ENCODE peak calls at places on chromosomes 13 and 19, in nine cellular contexts. T, E, Q, K, Y, A, X, W and D are unnamed samples.
A peak's percentile ranks its signal among the peaks of the same experiment; 100 is the strongest.

GRCh38 chr13:94704347-94705080 is 7.8 kb downstream of the SOX21 start:
- DNase-seq in T (no peak), K (no peak), X (no peak), A (no peak), E (peak; percentile 75), W (no peak), Y (no peak), Q (no peak), D (no peak)

GRCh38 chr19:36775768-36776167 is 3.2 kb upstream of the ZNF850 start:
- DNase-seq in K (no peak), E (peak; percentile 76), Y (no peak), A (no peak), Q (no peak), X (no peak), T (peak; percentile 33), W (peak; percentile 32), D (peak; percentile 73)

GRCh38 chr13:50664961-50665360 is 178.5 kb downstream of the DLEU7 start:
- DNase-seq in Q (no peak), Y (no peak), T (no peak), W (no peak), K (no peak), X (no peak), A (no peak), E (no peak), D (no peak)

GRCh38 chr13:99955107-99955746 is 16.3 kb downstream of the ZIC5 start:
- DNase-seq in Y (no peak), K (no peak), T (no peak), E (no peak), W (no peak), A (no peak), X (no peak), Q (no peak), D (no peak)

GRCh38 chr13:23289917-23290357 is 109.2 kb downstream of the SGCG start:
- DNase-seq in X (peak; percentile 77), T (no peak), W (no peak), K (no peak), E (peak; percentile 60), Q (no peak), Y (no peak), A (no peak), D (peak; percentile 23)

GRCh38 chr13:33723772-33724435 is 94.0 kb upstream of the RFC3 start:
- DNase-seq in Y (peak; percentile 67), E (peak; percentile 90), Q (peak; percentile 40), T (peak; percentile 55), K (peak; percentile 90), A (peak; percentile 84), X (peak; percentile 90), W (peak; percentile 70), D (peak; percentile 92)

GRCh38 chr13:57212989-57213388 is 46.0 kb downstream of the PRR20E start:
- DNase-seq in E (no peak), A (no peak), Y (no peak), W (no peak), X (no peak), T (no peak), Q (no peak), K (no peak), D (no peak)

GRCh38 chr19:56333506-56333905 is 18.9 kb upstream of the ZSCAN5A start:
- DNase-seq in A (peak; percentile 60), Y (peak; percentile 40), K (no peak), E (no peak), X (peak; percentile 75), Q (peak; percentile 16), T (no peak), W (no peak), D (peak; percentile 71)

GRCh38 chr13:63463782-63464610 is 2048.3 kb upstream of the PCDH20 start:
- DNase-seq in T (no peak), K (no peak), Q (no peak), E (no peak), A (no peak), W (no peak), Y (no peak), X (no peak), D (no peak)

GRCh38 chr13:46893820-46894533 is 2.9 kb downstream of the HTR2A start:
- DNase-seq in K (peak; percentile 78), W (peak; percentile 78), A (peak; percentile 68), E (peak; percentile 91), X (peak; percentile 80), T (peak; percentile 58), Y (peak; percentile 43), Q (peak; percentile 35), D (peak; percentile 84)

GRCh38 chr19:16608290-16608704 is 19.7 kb downstream of the MED26 start:
- DNase-seq in K (peak; percentile 93), Q (no peak), T (no peak), Y (no peak), X (peak; percentile 94), A (no peak), E (peak; percentile 92), W (peak; percentile 70), D (no peak)

GRCh38 chr19:55418185-55418584 is 10.6 kb upstream of the UBE2S start:
- DNase-seq in W (peak; percentile 33), Y (peak; percentile 60), K (no peak), A (peak; percentile 73), E (peak; percentile 96), X (peak; percentile 95), Q (peak; percentile 38), T (no peak), D (peak; percentile 75)

GRCh38 chr13:30431269-30431950 is 9.1 kb downstream of the UBE2L5 start:
- DNase-seq in Q (no peak), A (no peak), E (no peak), W (no peak), X (peak; percentile 41), T (no peak), K (no peak), Y (no peak), D (no peak)

GRCh38 chr13:104098421-104098820 is 1032.2 kb upstream of the SLC10A2 start:
- DNase-seq in A (no peak), E (no peak), Y (no peak), K (no peak), Q (no peak), W (no peak), X (no peak), T (no peak), D (no peak)

GRCh38 chr13:77523834-77524728 is 11.4 kb upstream of the SCEL start:
- DNase-seq in T (no peak), W (no peak), Q (no peak), A (no peak), X (no peak), K (no peak), Y (no peak), E (no peak), D (no peak)

GRCh38 chr13:45763419-45763818 is 61.3 kb downstream of the CBY2 start:
- DNase-seq in Q (no peak), K (no peak), T (no peak), W (no peak), X (no peak), E (no peak), Y (no peak), A (no peak), D (no peak)

GRCh38 chr13:114077938-114078335 is 54.5 kb downstream of the RASA3 start:
- DNase-seq in Y (no peak), Q (no peak), K (peak; percentile 77), W (peak; percentile 59), E (peak; percentile 83), T (no peak), X (peak; percentile 89), A (no peak), D (no peak)

GRCh38 chr13:39581177-39581576 is 21.8 kb downstream of the LHFPL6 start:
- DNase-seq in E (no peak), Y (no peak), A (no peak), W (no peak), K (no peak), Q (no peak), X (no peak), T (no peak), D (no peak)

GRCh38 chr13:52067237-52067636 is 42.7 kb downstream of the UTP14C start:
- DNase-seq in W (no peak), X (peak; percentile 10), Q (no peak), T (no peak), K (no peak), Y (no peak), A (no peak), E (no peak), D (peak; percentile 28)
- H3K9me3 ChIP-seq in W (peaks cover 10% of the 10 kb centered on the region), X (no peaks in the 10 kb centered on the region), Q (peaks cover 13% of the 10 kb centered on the region), T (peaks cover 55% of the 10 kb centered on the region), K (no peaks in the 10 kb centered on the region), Y (peaks cover 6% of the 10 kb centered on the region), A (peaks cover 8% of the 10 kb centered on the region), E (peaks cover 7% of the 10 kb centered on the region), D (no peaks in the 10 kb centered on the region)

GRCh38 chr13:28246891-28247290 is 108.5 kb downstream of the PAN3 start:
- DNase-seq in K (no peak), Q (no peak), Y (no peak), X (peak; percentile 3), W (no peak), A (no peak), T (no peak), E (no peak), D (no peak)
- H3K4me3 ChIP-seq in K (no peak overlapping the region), Q (no peak overlapping the region), Y (no peak overlapping the region), X (no peak overlapping the region), W (no peak overlapping the region), A (no peak overlapping the region), T (no peak overlapping the region), E (no peak overlapping the region), D (no peak overlapping the region)

DNA sequence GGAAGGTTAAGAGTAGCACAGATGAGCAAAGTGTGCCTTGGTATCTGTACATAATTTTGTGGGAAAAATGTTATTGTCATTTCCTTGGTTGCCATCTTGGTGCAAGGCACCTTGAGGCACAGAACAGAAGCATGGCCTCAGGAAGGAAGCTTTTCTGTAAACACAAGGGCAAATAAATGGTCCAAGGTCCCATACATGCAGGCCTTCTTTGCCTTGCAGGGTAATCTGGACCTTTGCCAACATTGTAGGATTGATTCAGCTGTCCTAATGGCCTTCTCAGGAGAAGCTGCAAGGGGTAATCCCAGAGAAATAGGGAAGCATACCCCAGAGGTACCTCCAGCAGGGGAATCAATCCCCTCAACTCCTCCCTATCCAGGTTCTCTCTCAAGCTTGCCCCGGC is 9.0 kb upstream of the MLLT1 start:
- DNase-seq in X (no peak), Y (no peak), W (no peak), K (no peak), Q (no peak), A (no peak), T (no peak), E (no peak), D (no peak)
- H3K9me3 ChIP-seq in X (no peaks in the 10 kb centered on the region), Y (peaks cover 43% of the 10 kb centered on the region), W (peaks cover 37% of the 10 kb centered on the region), K (peaks cover 30% of the 10 kb centered on the region), Q (peaks cover 18% of the 10 kb centered on the region), A (peaks cover 7% of the 10 kb centered on the region), T (peaks cover 83% of the 10 kb centered on the region), E (peaks cover 20% of the 10 kb centered on the region), D (no peaks in the 10 kb centered on the region)

DNA sequence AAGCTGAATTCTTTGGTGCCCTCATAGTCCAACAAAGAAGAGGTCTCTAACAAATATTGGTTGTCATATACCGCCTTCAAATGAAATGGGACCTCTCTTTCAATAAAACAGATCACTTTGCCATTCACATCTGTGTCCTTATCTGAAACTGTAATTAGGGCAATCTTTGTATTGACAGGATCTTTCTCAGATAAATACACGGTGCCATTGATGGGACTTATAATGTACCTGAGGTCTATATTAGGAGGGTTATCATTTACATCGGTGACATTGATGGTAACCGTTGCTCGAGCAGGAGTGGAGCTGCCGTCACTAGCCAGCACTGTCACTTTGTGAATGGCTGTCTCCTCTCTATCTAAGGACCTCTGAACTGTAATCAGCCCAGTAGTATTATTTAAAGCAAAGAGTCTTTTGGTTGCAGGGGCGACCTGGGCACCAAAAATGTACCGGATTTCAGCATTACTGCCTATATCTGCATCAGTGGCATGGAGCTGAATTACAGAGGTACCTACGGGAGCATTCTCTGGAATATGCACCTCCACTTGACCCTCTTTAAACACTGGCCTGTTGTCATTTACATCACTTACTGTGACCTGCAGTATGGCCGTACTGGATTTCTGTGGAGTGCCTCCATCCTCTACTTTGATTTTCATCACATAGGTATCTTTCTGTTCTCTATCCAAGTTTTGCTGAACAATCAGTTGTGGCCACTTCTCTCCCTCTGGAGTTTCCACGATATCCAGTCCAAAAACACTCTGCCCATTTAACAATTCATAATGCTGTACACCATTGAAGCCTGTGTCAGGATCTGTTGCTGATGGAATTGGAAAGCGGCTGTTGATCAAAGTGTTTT is 2.8 kb downstream of the PCDH9 start:
- DNase-seq in X (no peak), K (no peak), A (no peak), E (no peak), T (no peak), Q (no peak), W (no peak), Y (no peak), D (no peak)
- H3K4me3 ChIP-seq in X (no peak overlapping the region), K (peak overlapping the region; percentile 84), A (no peak overlapping the region), E (no peak overlapping the region), T (peak overlapping the region; percentile 87), Q (no peak overlapping the region), W (no peak overlapping the region), Y (no peak overlapping the region), D (no peak overlapping the region)